ENCODE peak calls at places on chromosomes 16 and 17, in six cellular contexts. U, F, Z, C, M and E are unnamed samples.

GRCh38 chr17:8518858-8519257 is 83.2 kb downstream of the NDEL1 start:
- DNase-seq in U (no peak), F (no peak), Z (no peak), C (no peak), M (no peak), E (no peak)

GRCh38 chr16:16138034-16138635 is 85.2 kb downstream of the ABCC6 start:
- DNase-seq in U (no peak), F (no peak), Z (no peak), C (no peak), M (no peak), E (no peak)

GRCh38 chr17:43784628-43785101 is 4.4 kb downstream of the CFAP97D1 start:
- DNase-seq in U (no peak), F (peak), Z (no peak), C (no peak), M (no peak), E (no peak)

GRCh38 chr16:56136256-56136655 is 55.0 kb upstream of the GNAO1 start:
- DNase-seq in U (no peak), F (no peak), Z (no peak), C (no peak), M (no peak), E (no peak)

GRCh38 chr16:66898207-66898606 is 17.9 kb downstream of the PDP2 start:
- DNase-seq in U (no peak), F (peak), Z (no peak), C (no peak), M (no peak), E (no peak)

GRCh38 chr17:35684046-35684802 is 47.2 kb upstream of the RASL10B start:
- DNase-seq in U (no peak), F (peak), Z (peak), C (no peak), M (no peak), E (no peak)

GRCh38 chr17:82974136-82974952 is 105.1 kb upstream of the METRNL start:
- DNase-seq in U (no peak), F (no peak), Z (no peak), C (no peak), M (no peak), E (no peak)

GRCh38 chr17:75753514-75754377 is 11.2 kb downstream of the GALK1 start:
- DNase-seq in U (peak), F (peak), Z (no peak), C (no peak), M (no peak), E (peak)

GRCh38 chr16:89373355-89374110 is 116.8 kb downstream of the ANKRD11 start:
- DNase-seq in U (no peak), F (peak), Z (no peak), C (no peak), M (no peak), E (no peak)

GRCh38 chr16:27138257-27138656 is 65.1 kb upstream of the KDM8 start:
- DNase-seq in U (no peak), F (no peak), Z (no peak), C (no peak), M (no peak), E (no peak)

GRCh38 chr17:79746955-79747507 is 16.3 kb downstream of the ENPP7 start:
- DNase-seq in U (no peak), F (no peak), Z (no peak), C (no peak), M (no peak), E (peak)

GRCh38 chr16:8716592-8716991 is 42.2 kb downstream of the ABAT start:
- DNase-seq in U (no peak), F (peak), Z (no peak), C (no peak), M (no peak), E (no peak)

GRCh38 chr16:14449790-14450463 is 180.1 kb downstream of the PARN start:
- DNase-seq in U (no peak), F (peak), Z (peak), C (no peak), M (no peak), E (no peak)

GRCh38 chr17:35373984-35374765 is 754 bp upstream of the SLFN11 start:
- DNase-seq in U (no peak), F (peak), Z (peak), C (no peak), M (no peak), E (peak)

GRCh38 chr17:8076502-8077266 is 10.8 kb downstream of the ALOX12B start:
- DNase-seq in U (no peak), F (no peak), Z (no peak), C (no peak), M (no peak), E (no peak)

GRCh38 chr17:50053654-50053960 is 2.3 kb upstream of the ITGA3 start:
- DNase-seq in U (no peak), F (peak), Z (no peak), C (no peak), M (no peak), E (no peak)

GRCh38 chr16:84832488-84833141 is 12.8 kb downstream of the CRISPLD2 start:
- DNase-seq in U (no peak), F (peak), Z (no peak), C (no peak), M (no peak), E (no peak)

GRCh38 chr17:65514082-65514481 is 47.4 kb downstream of the AXIN2 start:
- DNase-seq in U (no peak), F (peak), Z (no peak), C (no peak), M (no peak), E (no peak)

GRCh38 chr17:39208893-39209292 is 8.8 kb downstream of the RPL19 start:
- DNase-seq in U (peak), F (no peak), Z (peak), C (no peak), M (no peak), E (no peak)

GRCh38 chr16:10577305-10578202 is 2.8 kb downstream of the EMP2 start:
- DNase-seq in U (no peak), F (no peak), Z (no peak), C (no peak), M (no peak), E (no peak)

GRCh38 chr17:6970992-6971391 is 24.9 kb upstream of the ALOX12 start:
- DNase-seq in U (no peak), F (no peak), Z (no peak), C (no peak), M (no peak), E (no peak)

DNA sequence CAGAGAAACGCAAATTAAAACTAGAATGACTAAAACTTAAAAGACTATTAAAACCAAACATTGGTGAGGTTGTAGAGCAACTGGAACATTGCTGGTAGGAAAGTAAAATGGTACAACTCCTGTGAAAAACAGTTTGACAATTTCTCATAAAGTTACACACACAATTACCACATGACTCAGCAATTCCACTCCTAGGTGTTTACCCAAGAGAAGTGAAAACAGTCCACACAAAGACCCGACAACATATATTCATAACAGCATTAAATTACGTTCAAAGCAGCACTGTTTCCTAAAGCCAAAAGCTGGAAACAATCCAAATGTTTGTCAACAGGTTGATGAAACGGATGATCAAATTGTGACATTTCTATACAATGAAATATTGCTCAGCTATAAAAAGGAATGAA is 26.5 kb upstream of the ALOX12 start:
- DNase-seq in U (no peak), F (no peak), Z (peak), C (no peak), M (no peak), E (no peak)
- TF ChIP-seq RAD21 in U (no peak), F (no peak), Z (no peak), C (no peak), M (no peak), E (no peak)

GRCh38 chr17:77035526-77035925 is 105.2 kb upstream of the SEC14L1 start:
- DNase-seq in U (no peak), F (no peak), Z (no peak), C (no peak), M (no peak), E (no peak)

GRCh38 chr17:77036841-77037381 is 103.9 kb upstream of the SEC14L1 start:
- DNase-seq in U (peak), F (no peak), Z (no peak), C (no peak), M (no peak), E (no peak)

GRCh38 chr17:77036136-77036840 is 104.5 kb upstream of the SEC14L1 start:
- DNase-seq in U (no peak), F (no peak), Z (no peak), C (no peak), M (no peak), E (no peak)

GRCh38 chr17:77037943-77038342 is 102.8 kb upstream of the SEC14L1 start:
- DNase-seq in U (no peak), F (no peak), Z (no peak), C (no peak), M (no peak), E (no peak)

DNA sequence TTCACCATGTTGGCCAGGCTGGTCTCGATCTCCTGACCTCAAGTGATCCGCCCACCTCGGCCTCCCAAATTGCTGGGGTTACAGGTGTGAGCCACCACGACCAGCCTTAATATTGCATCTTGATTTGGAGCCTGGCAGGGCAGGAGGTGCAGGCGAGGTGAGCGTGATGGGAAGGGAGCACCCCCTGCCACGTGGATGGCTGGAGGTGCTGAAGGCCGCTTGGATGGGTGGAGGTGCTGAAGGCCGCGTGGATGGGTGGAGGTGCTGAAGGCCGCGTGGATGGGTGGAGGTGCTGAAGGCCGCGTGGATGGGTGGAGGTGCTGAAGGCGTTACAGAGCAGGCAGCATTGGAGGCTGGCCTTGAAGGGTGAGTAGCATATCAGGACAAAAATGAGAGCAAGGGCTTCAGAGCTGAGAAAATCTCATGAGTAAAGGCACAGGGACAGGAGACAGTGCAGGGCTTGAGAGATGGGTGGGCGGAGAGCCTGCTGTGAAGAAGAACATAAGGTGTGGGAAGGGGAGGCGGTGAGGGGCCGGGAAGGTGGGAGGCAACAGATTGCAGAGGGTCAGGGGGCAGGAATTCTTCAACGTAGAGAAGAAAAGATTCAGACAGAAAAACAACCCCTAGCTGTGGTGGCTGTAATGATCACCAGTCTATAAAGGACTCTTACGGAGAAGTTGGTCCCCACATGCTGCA is 101.8 kb upstream of the SEC14L1 start:
- DNase-seq in U (no peak), F (no peak), Z (no peak), C (no peak), M (no peak), E (no peak)
- TF ChIP-seq RAD21 in U (no peak), F (no peak), Z (no peak), C (no peak), M (no peak), E (no peak)

GRCh38 chr17:14797801-14798200 is 467.3 kb downstream of the PMP22 start:
- DNase-seq in U (no peak), F (no peak), Z (no peak), C (no peak), M (no peak), E (no peak)
- TF ChIP-seq RAD21 in U (no peak), F (no peak), Z (no peak), C (no peak), M (no peak), E (no peak)

GRCh38 chr17:6161456-6161855 is 91.3 kb downstream of the WSCD1 start:
- DNase-seq in U (no peak), F (no peak), Z (no peak), C (no peak), M (no peak), E (no peak)

GRCh38 chr17:6162892-6163291 is 92.7 kb downstream of the WSCD1 start:
- DNase-seq in U (no peak), F (no peak), Z (no peak), C (no peak), M (no peak), E (no peak)

GRCh38 chr17:6160188-6160555 is 90.0 kb downstream of the WSCD1 start:
- DNase-seq in U (no peak), F (no peak), Z (no peak), C (no peak), M (no peak), E (no peak)

GRCh38 chr17:6163632-6164319 is 93.6 kb downstream of the WSCD1 start:
- DNase-seq in U (no peak), F (no peak), Z (no peak), C (no peak), M (no peak), E (no peak)

DNA sequence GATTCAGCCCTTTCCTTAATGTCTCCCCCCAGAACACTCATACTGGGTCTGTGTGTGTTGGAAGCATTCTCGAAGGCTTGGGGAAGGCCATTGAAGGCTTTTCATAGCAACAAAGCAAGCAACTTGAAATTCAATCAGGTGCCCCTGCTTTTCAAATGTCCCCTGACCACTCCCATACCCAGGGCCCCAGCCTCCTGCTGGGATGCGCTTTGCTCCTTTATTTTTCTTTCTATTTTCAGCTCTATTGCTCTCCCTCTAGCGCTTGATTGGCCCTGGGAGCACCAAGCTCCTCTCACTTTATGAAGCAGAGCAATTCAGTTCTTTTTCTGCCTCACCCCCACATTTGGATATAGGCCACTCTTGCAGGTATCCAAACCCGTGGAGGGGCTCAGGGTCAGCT is 92.0 kb downstream of the WSCD1 start:
- DNase-seq in U (no peak), F (no peak), Z (no peak), C (no peak), M (no peak), E (peak)
- TF ChIP-seq RAD21 in U (no peak), F (no peak), Z (no peak), C (no peak), M (no peak), E (no peak)

GRCh38 chr16:985646-986400 is 4.3 kb downstream of the SOX8 start:
- DNase-seq in U (no peak), F (no peak), Z (no peak), C (no peak), M (no peak), E (no peak)

GRCh38 chr16:987846-988245 is 6.3 kb downstream of the SOX8 start:
- DNase-seq in U (no peak), F (no peak), Z (no peak), C (no peak), M (no peak), E (no peak)

GRCh38 chr16:986411-986810 is 4.8 kb downstream of the SOX8 start:
- DNase-seq in U (no peak), F (no peak), Z (no peak), C (no peak), M (no peak), E (no peak)

GRCh38 chr16:988465-989353 is 7.1 kb downstream of the SOX8 start:
- DNase-seq in U (no peak), F (no peak), Z (no peak), C (no peak), M (no peak), E (no peak)

GRCh38 chr16:986925-987581 is 5.5 kb downstream of the SOX8 start:
- DNase-seq in U (no peak), F (no peak), Z (no peak), C (no peak), M (no peak), E (no peak)
- TF ChIP-seq RAD21 in U (no peak), F (no peak), Z (no peak), C (no peak), M (no peak), E (no peak)